ENCODE peak calls at places on chromosomes 13 and 19, in six cellular contexts. One of them, this sample, is unnamed.

GRCh38 chr19:13007292-13008045 is 12.2 kb downstream of the NFIX start:
- DNase-seq in left ventricle myocardium inferior: peak; percentile 73
- DNase-seq in MCF 10A: no peak
- DNase-seq in body of pancreas: peak; percentile 74
- DNase-seq in Calu3: no peak
- DNase-seq in progenitor cell of endocrine pancreas: no peak
- DNase-seq in this sample: no peak

GRCh38 chr13:85347251-85347650 is 452.0 kb downstream of the SLITRK6 start:
- DNase-seq in left ventricle myocardium inferior: no peak
- DNase-seq in MCF 10A: no peak
- DNase-seq in body of pancreas: no peak
- DNase-seq in Calu3: peak; percentile 0
- DNase-seq in progenitor cell of endocrine pancreas: no peak
- DNase-seq in this sample: no peak

GRCh38 chr13:40777166-40777956 is 6.4 kb upstream of the MRPS31 start:
- DNase-seq in left ventricle myocardium inferior: no peak
- DNase-seq in MCF 10A: peak; percentile 81
- DNase-seq in body of pancreas: peak; percentile 46
- DNase-seq in Calu3: peak; percentile 36
- DNase-seq in progenitor cell of endocrine pancreas: no peak
- DNase-seq in this sample: peak; percentile 27

GRCh38 chr19:51690359-51691121 is 2.6 kb upstream of the SPACA6 start:
- DNase-seq in left ventricle myocardium inferior: peak; percentile 66
- DNase-seq in MCF 10A: peak; percentile 76
- DNase-seq in body of pancreas: peak; percentile 64
- DNase-seq in Calu3: peak; percentile 75
- DNase-seq in progenitor cell of endocrine pancreas: peak; percentile 40
- DNase-seq in this sample: no peak

GRCh38 chr13:26605845-26606244 is 48.4 kb downstream of the WASF3 start:
- DNase-seq in left ventricle myocardium inferior: no peak
- DNase-seq in MCF 10A: no peak
- DNase-seq in body of pancreas: no peak
- DNase-seq in Calu3: no peak
- DNase-seq in progenitor cell of endocrine pancreas: no peak
- DNase-seq in this sample: no peak

GRCh38 chr13:113538689-113539058 is 45.9 kb upstream of the TFDP1 start:
- DNase-seq in left ventricle myocardium inferior: no peak
- DNase-seq in MCF 10A: no peak
- DNase-seq in body of pancreas: no peak
- DNase-seq in Calu3: no peak
- DNase-seq in progenitor cell of endocrine pancreas: no peak
- DNase-seq in this sample: no peak

GRCh38 chr13:50125306-50125555 is 110.0 kb downstream of the KCNRG start:
- DNase-seq in left ventricle myocardium inferior: no peak
- DNase-seq in MCF 10A: no peak
- DNase-seq in body of pancreas: no peak
- DNase-seq in Calu3: no peak
- DNase-seq in progenitor cell of endocrine pancreas: no peak
- DNase-seq in this sample: no peak

GRCh38 chr19:3771033-3771905 is 759 bp downstream of the RAX2 start:
- DNase-seq in left ventricle myocardium inferior: no peak
- DNase-seq in MCF 10A: no peak
- DNase-seq in body of pancreas: no peak
- DNase-seq in Calu3: no peak
- DNase-seq in progenitor cell of endocrine pancreas: no peak
- DNase-seq in this sample: no peak

GRCh38 chr13:83386609-83387008 is 495.7 kb downstream of the SLITRK1 start:
- DNase-seq in left ventricle myocardium inferior: no peak
- DNase-seq in MCF 10A: no peak
- DNase-seq in body of pancreas: no peak
- DNase-seq in Calu3: no peak
- DNase-seq in progenitor cell of endocrine pancreas: no peak
- DNase-seq in this sample: no peak

GRCh38 chr19:52748336-52748950 is 13.6 kb upstream of the ZNF611 start:
- DNase-seq in left ventricle myocardium inferior: no peak
- DNase-seq in MCF 10A: peak; percentile 47
- DNase-seq in body of pancreas: no peak
- DNase-seq in Calu3: no peak
- DNase-seq in progenitor cell of endocrine pancreas: no peak
- DNase-seq in this sample: no peak

GRCh38 chr19:29841559-29842367 is 30.0 kb downstream of the CCNE1 start:
- DNase-seq in left ventricle myocardium inferior: no peak
- DNase-seq in MCF 10A: peak; percentile 71
- DNase-seq in body of pancreas: no peak
- DNase-seq in Calu3: peak; percentile 37
- DNase-seq in progenitor cell of endocrine pancreas: no peak
- DNase-seq in this sample: no peak

GRCh38 chr13:47499358-47500150 is 501.5 kb downstream of the SUCLA2 start:
- DNase-seq in left ventricle myocardium inferior: no peak
- DNase-seq in MCF 10A: peak; percentile 82
- DNase-seq in body of pancreas: no peak
- DNase-seq in Calu3: no peak
- DNase-seq in progenitor cell of endocrine pancreas: no peak
- DNase-seq in this sample: no peak

GRCh38 chr13:93963266-93964131 is 516.0 kb downstream of the DCT start:
- DNase-seq in left ventricle myocardium inferior: no peak
- DNase-seq in MCF 10A: peak; percentile 68
- DNase-seq in body of pancreas: no peak
- DNase-seq in Calu3: no peak
- DNase-seq in progenitor cell of endocrine pancreas: no peak
- DNase-seq in this sample: no peak

GRCh38 chr19:39156230-39156890 is 30.8 kb downstream of the PAK4 start:
- DNase-seq in left ventricle myocardium inferior: no peak
- DNase-seq in MCF 10A: peak; percentile 18
- DNase-seq in body of pancreas: peak; percentile 76
- DNase-seq in Calu3: peak; percentile 55
- DNase-seq in progenitor cell of endocrine pancreas: no peak
- DNase-seq in this sample: no peak

GRCh38 chr19:18776736-18777135 is 14.4 kb downstream of the COMP start:
- DNase-seq in left ventricle myocardium inferior: no peak
- DNase-seq in MCF 10A: peak; percentile 39
- DNase-seq in body of pancreas: no peak
- DNase-seq in Calu3: no peak
- DNase-seq in progenitor cell of endocrine pancreas: no peak
- DNase-seq in this sample: no peak

GRCh38 chr13:30837227-30838159 is 68.6 kb upstream of the MEDAG start:
- DNase-seq in left ventricle myocardium inferior: no peak
- DNase-seq in MCF 10A: no peak
- DNase-seq in body of pancreas: no peak
- DNase-seq in Calu3: no peak
- DNase-seq in progenitor cell of endocrine pancreas: no peak
- DNase-seq in this sample: no peak

GRCh38 chr19:18539372-18539771 is 4.0 kb downstream of the FKBP8 start:
- DNase-seq in left ventricle myocardium inferior: no peak
- DNase-seq in MCF 10A: no peak
- DNase-seq in body of pancreas: no peak
- DNase-seq in Calu3: no peak
- DNase-seq in progenitor cell of endocrine pancreas: no peak
- DNase-seq in this sample: no peak

GRCh38 chr13:28499579-28499978 is 4.7 kb upstream of the FLT1 start:
- DNase-seq in left ventricle myocardium inferior: no peak
- DNase-seq in MCF 10A: peak; percentile 17
- DNase-seq in body of pancreas: no peak
- DNase-seq in Calu3: no peak
- DNase-seq in progenitor cell of endocrine pancreas: no peak
- DNase-seq in this sample: no peak

GRCh38 chr13:64529874-64530485 is 2700.2 kb downstream of the PCDH9 start:
- DNase-seq in left ventricle myocardium inferior: no peak
- DNase-seq in MCF 10A: peak; percentile 22
- DNase-seq in body of pancreas: no peak
- DNase-seq in Calu3: no peak
- DNase-seq in progenitor cell of endocrine pancreas: no peak
- DNase-seq in this sample: no peak

GRCh38 chr13:25345555-25345954 is 26.2 kb upstream of the ATP8A2 start:
- DNase-seq in left ventricle myocardium inferior: no peak
- DNase-seq in MCF 10A: no peak
- DNase-seq in body of pancreas: no peak
- DNase-seq in Calu3: no peak
- DNase-seq in progenitor cell of endocrine pancreas: no peak
- DNase-seq in this sample: no peak

GRCh38 chr13:101916758-101917474 is 464.4 kb downstream of the ITGBL1 start:
- DNase-seq in left ventricle myocardium inferior: no peak
- DNase-seq in MCF 10A: no peak
- DNase-seq in body of pancreas: no peak
- DNase-seq in Calu3: no peak
- DNase-seq in progenitor cell of endocrine pancreas: no peak
- DNase-seq in this sample: peak; percentile 8

GRCh38 chr13:36919206-36919832 is 719 bp downstream of the SMAD9 start:
- DNase-seq in left ventricle myocardium inferior: peak; percentile 37
- DNase-seq in MCF 10A: peak; percentile 13
- DNase-seq in body of pancreas: peak; percentile 15
- DNase-seq in Calu3: peak; percentile 9
- DNase-seq in progenitor cell of endocrine pancreas: peak; percentile 57
- DNase-seq in this sample: peak; percentile 10

GRCh38 chr13:18952225-18953016 is 229.2 kb downstream of the TUBA3C start:
- DNase-seq in left ventricle myocardium inferior: no peak
- DNase-seq in MCF 10A: no peak
- DNase-seq in body of pancreas: no peak
- DNase-seq in Calu3: no peak
- DNase-seq in progenitor cell of endocrine pancreas: no peak
- DNase-seq in this sample: no peak

GRCh38 chr13:114056205-114057013 is 76.0 kb downstream of the RASA3 start:
- DNase-seq in left ventricle myocardium inferior: no peak
- DNase-seq in MCF 10A: no peak
- DNase-seq in body of pancreas: no peak
- DNase-seq in Calu3: no peak
- DNase-seq in progenitor cell of endocrine pancreas: no peak
- DNase-seq in this sample: no peak

GRCh38 chr13:64488731-64489130 is 2741.4 kb downstream of the PCDH9 start:
- DNase-seq in left ventricle myocardium inferior: no peak
- DNase-seq in MCF 10A: no peak
- DNase-seq in body of pancreas: no peak
- DNase-seq in Calu3: no peak
- DNase-seq in progenitor cell of endocrine pancreas: no peak
- DNase-seq in this sample: no peak

GRCh38 chr13:64884976-64885375 is 2345.2 kb downstream of the PCDH9 start:
- DNase-seq in left ventricle myocardium inferior: no peak
- DNase-seq in MCF 10A: no peak
- DNase-seq in body of pancreas: no peak
- DNase-seq in Calu3: no peak
- DNase-seq in progenitor cell of endocrine pancreas: no peak
- DNase-seq in this sample: no peak

GRCh38 chr19:43501661-43502418 is 2.7 kb downstream of the PHLDB3 start:
- DNase-seq in left ventricle myocardium inferior: no peak
- DNase-seq in MCF 10A: no peak
- DNase-seq in body of pancreas: no peak
- DNase-seq in Calu3: no peak
- DNase-seq in progenitor cell of endocrine pancreas: no peak
- DNase-seq in this sample: no peak

GRCh38 chr19:47112166-47112663 is 1.4 kb downstream of the ZC3H4 start:
- DNase-seq in left ventricle myocardium inferior: peak; percentile 92
- DNase-seq in MCF 10A: peak; percentile 94
- DNase-seq in body of pancreas: peak; percentile 88
- DNase-seq in Calu3: peak; percentile 90
- DNase-seq in progenitor cell of endocrine pancreas: peak; percentile 62
- DNase-seq in this sample: peak; percentile 71
- TF ChIP-seq CTCF in left ventricle myocardium inferior: no peak
- TF ChIP-seq CTCF in MCF 10A: no peak
- TF ChIP-seq CTCF in body of pancreas: no peak
- TF ChIP-seq CTCF in Calu3: no peak
- TF ChIP-seq CTCF in progenitor cell of endocrine pancreas: no peak
- TF ChIP-seq CTCF in this sample: no peak

DNA sequence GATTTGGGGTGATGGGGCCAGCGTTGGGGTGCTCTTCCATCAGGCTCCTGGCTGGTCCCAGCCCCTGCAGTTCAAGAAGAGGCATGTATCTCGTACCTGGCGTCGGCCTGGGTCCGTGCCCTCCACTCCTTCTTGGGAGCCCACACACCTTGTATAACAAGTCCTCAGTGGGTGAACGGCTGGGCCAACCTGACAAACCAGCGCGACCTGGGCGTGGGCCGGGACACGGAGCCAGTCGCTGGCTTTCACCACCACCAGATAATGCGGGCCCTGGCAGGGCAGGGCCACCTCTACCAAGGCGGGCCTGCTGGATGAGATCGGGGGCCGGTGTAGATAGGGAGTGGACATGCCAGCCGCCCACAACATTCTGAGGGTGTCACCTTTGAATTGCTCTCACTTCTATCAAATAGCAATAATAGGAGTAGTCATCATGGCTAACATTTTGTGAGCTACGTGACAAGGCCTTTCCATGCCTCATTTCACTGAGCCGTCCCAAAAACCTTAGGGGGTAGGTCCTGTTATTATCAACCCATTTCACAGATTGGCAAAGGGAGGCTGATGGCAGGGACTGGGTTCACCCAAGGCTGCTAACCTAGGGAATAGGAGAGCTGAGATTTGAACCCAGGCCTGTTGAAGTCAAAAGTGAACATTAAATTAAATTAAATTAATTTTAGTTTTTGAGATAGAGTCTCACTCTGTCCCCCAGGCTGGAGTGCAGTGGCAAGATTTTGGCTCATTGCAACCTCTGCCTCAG is 3.5 kb downstream of the CYP4F22 start:
- DNase-seq in left ventricle myocardium inferior: no peak
- DNase-seq in MCF 10A: no peak
- DNase-seq in body of pancreas: no peak
- DNase-seq in Calu3: no peak
- DNase-seq in progenitor cell of endocrine pancreas: no peak
- DNase-seq in this sample: no peak
- TF ChIP-seq CTCF in left ventricle myocardium inferior: no peak
- TF ChIP-seq CTCF in MCF 10A: no peak
- TF ChIP-seq CTCF in body of pancreas: no peak
- TF ChIP-seq CTCF in Calu3: no peak
- TF ChIP-seq CTCF in progenitor cell of endocrine pancreas: no peak
- TF ChIP-seq CTCF in this sample: no peak

GRCh38 chr19:40534148-40534547 is 42.5 kb upstream of the SHKBP1 start:
- DNase-seq in left ventricle myocardium inferior: no peak
- DNase-seq in MCF 10A: no peak
- DNase-seq in body of pancreas: no peak
- DNase-seq in Calu3: no peak
- DNase-seq in progenitor cell of endocrine pancreas: no peak
- DNase-seq in this sample: no peak

GRCh38 chr19:40528533-40529092 is 48.1 kb upstream of the SHKBP1 start:
- DNase-seq in left ventricle myocardium inferior: no peak
- DNase-seq in MCF 10A: no peak
- DNase-seq in body of pancreas: no peak
- DNase-seq in Calu3: no peak
- DNase-seq in progenitor cell of endocrine pancreas: no peak
- DNase-seq in this sample: no peak

GRCh38 chr19:40529093-40529954 is 47.3 kb upstream of the SHKBP1 start:
- DNase-seq in left ventricle myocardium inferior: peak; percentile 82
- DNase-seq in MCF 10A: peak; percentile 79
- DNase-seq in body of pancreas: peak; percentile 87
- DNase-seq in Calu3: peak; percentile 93
- DNase-seq in progenitor cell of endocrine pancreas: peak; percentile 86
- DNase-seq in this sample: peak; percentile 84

GRCh38 chr19:40530091-40530901 is 46.4 kb upstream of the SHKBP1 start:
- DNase-seq in left ventricle myocardium inferior: no peak
- DNase-seq in MCF 10A: no peak
- DNase-seq in body of pancreas: no peak
- DNase-seq in Calu3: peak; percentile 45
- DNase-seq in progenitor cell of endocrine pancreas: peak; percentile 62
- DNase-seq in this sample: peak; percentile 58

GRCh38 chr19:40533508-40533907 is 43.2 kb upstream of the SHKBP1 start:
- DNase-seq in left ventricle myocardium inferior: no peak
- DNase-seq in MCF 10A: no peak
- DNase-seq in body of pancreas: no peak
- DNase-seq in Calu3: no peak
- DNase-seq in progenitor cell of endocrine pancreas: no peak
- DNase-seq in this sample: no peak
- TF ChIP-seq CTCF in left ventricle myocardium inferior: no peak
- TF ChIP-seq CTCF in MCF 10A: no peak
- TF ChIP-seq CTCF in body of pancreas: no peak
- TF ChIP-seq CTCF in Calu3: no peak
- TF ChIP-seq CTCF in progenitor cell of endocrine pancreas: no peak
- TF ChIP-seq CTCF in this sample: no peak

GRCh38 chr19:47225746-47226425 is 5.1 kb downstream of the BBC3 start:
- DNase-seq in left ventricle myocardium inferior: peak; percentile 89
- DNase-seq in MCF 10A: peak; percentile 85
- DNase-seq in body of pancreas: peak; percentile 91
- DNase-seq in Calu3: peak; percentile 92
- DNase-seq in progenitor cell of endocrine pancreas: peak; percentile 86
- DNase-seq in this sample: peak; percentile 87
- TF ChIP-seq CTCF in left ventricle myocardium inferior: peak; percentile 64
- TF ChIP-seq CTCF in MCF 10A: peak; percentile 26
- TF ChIP-seq CTCF in body of pancreas: peak; percentile 83
- TF ChIP-seq CTCF in Calu3: peak; percentile 64
- TF ChIP-seq CTCF in progenitor cell of endocrine pancreas: peak; percentile 49
- TF ChIP-seq CTCF in this sample: peak; percentile 53